ENCODE peak calls at places on chromosomes 13 and 19, in nine cellular contexts. O is pancreas, J is ovary, S is K562, L is heart right ventricle, G is gastrocnemius medialis, I is cardiac muscle cell, Y is A549, D is GM23338. K is an unnamed sample.

GRCh38 chr13:37344051-37344450 is 238.6 kb upstream of the CSNK1A1L start:
- DNase-seq in O (no peak), J (no peak), S (no peak), L (no peak), G (no peak), I (no peak), Y (no peak), D (no peak), K (no peak)

GRCh38 chr13:77751513-77752456 is 54.3 kb downstream of the SLAIN1 start:
- DNase-seq in O (no peak), J (no peak), S (peak; percentile 21), L (peak; percentile 22), G (no peak), I (peak; percentile 62), Y (peak; percentile 6), D (peak; percentile 76), K (no peak)

GRCh38 chr13:45162821-45163220 is 38.0 kb downstream of the KCTD4 start:
- DNase-seq in O (no peak), J (no peak), S (no peak), L (no peak), G (no peak), I (peak; percentile 84), Y (peak; percentile 54), D (no peak), K (no peak)

GRCh38 chr13:46101488-46102289 is 3.1 kb downstream of the CPB2 start:
- DNase-seq in O (no peak), J (no peak), S (no peak), L (no peak), G (no peak), I (no peak), Y (no peak), D (no peak), K (no peak)

GRCh38 chr19:1266116-1266817 is 2.9 kb upstream of the CIRBP start:
- DNase-seq in O (peak; percentile 89), J (peak; percentile 88), S (peak; percentile 87), L (peak; percentile 90), G (no peak), I (peak; percentile 87), Y (peak; percentile 65), D (peak; percentile 88), K (peak; percentile 97)

GRCh38 chr13:27131202-27131623 is 40.4 kb downstream of the USP12 start:
- DNase-seq in O (no peak), J (no peak), S (peak; percentile 19), L (no peak), G (no peak), I (peak; percentile 47), Y (no peak), D (peak; percentile 45), K (no peak)

GRCh38 chr13:43963726-43964125 is 84.0 kb downstream of the LACC1 start:
- DNase-seq in O (no peak), J (no peak), S (no peak), L (no peak), G (no peak), I (no peak), Y (no peak), D (peak; percentile 35), K (no peak)

GRCh38 chr13:44566601-44567000 is 9.5 kb downstream of the TSC22D1 start:
- DNase-seq in O (no peak), J (no peak), S (no peak), L (no peak), G (no peak), I (no peak), Y (no peak), D (no peak), K (no peak)

GRCh38 chr19:1851581-1852293 is 3.5 kb upstream of the REXO1 start:
- DNase-seq in O (peak; percentile 54), J (no peak), S (no peak), L (no peak), G (no peak), I (no peak), Y (no peak), D (peak; percentile 76), K (peak; percentile 81)

GRCh38 chr19:41892173-41892902 is 9.4 kb downstream of the ARHGEF1 start:
- DNase-seq in O (no peak), J (no peak), S (no peak), L (no peak), G (no peak), I (no peak), Y (no peak), D (no peak), K (no peak)

GRCh38 chr19:50969413-50969760 is at the start of gene KLK6:
- DNase-seq in O (no peak), J (no peak), S (no peak), L (no peak), G (no peak), I (no peak), Y (no peak), D (no peak), K (peak; percentile 78)

GRCh38 chr13:44951184-44951583 is 38.1 kb downstream of the NUFIP1 start:
- DNase-seq in O (no peak), J (no peak), S (no peak), L (no peak), G (no peak), I (no peak), Y (no peak), D (no peak), K (no peak)

GRCh38 chr13:57627663-57628062 is 3.9 kb upstream of the PCDH17 start:
- DNase-seq in O (no peak), J (no peak), S (peak; percentile 23), L (no peak), G (no peak), I (peak; percentile 49), Y (no peak), D (peak; percentile 51), K (no peak)

GRCh38 chr13:60012503-60012902 is 151.2 kb downstream of the DIAPH3 start:
- DNase-seq in O (peak; percentile 48), J (no peak), S (no peak), L (no peak), G (no peak), I (no peak), Y (no peak), D (no peak), K (peak; percentile 43)

GRCh38 chr13:28402057-28402381 is 92.9 kb downstream of the FLT1 start:
- DNase-seq in O (no peak), J (no peak), S (no peak), L (no peak), G (no peak), I (no peak), Y (no peak), D (no peak), K (no peak)

GRCh38 chr13:41520699-41521630 is 63.6 kb downstream of the RGCC start:
- DNase-seq in O (no peak), J (no peak), S (no peak), L (no peak), G (no peak), I (peak; percentile 30), Y (no peak), D (no peak), K (no peak)

GRCh38 chr19:34480491-34480890 is 1.1 kb upstream of the WTIP start:
- DNase-seq in O (no peak), J (peak; percentile 39), S (no peak), L (no peak), G (no peak), I (no peak), Y (no peak), D (peak; percentile 54), K (peak; percentile 72)

GRCh38 chr19:34481861-34482379 is 362 bp downstream of the WTIP start:
- DNase-seq in O (no peak), J (peak; percentile 53), S (no peak), L (no peak), G (no peak), I (no peak), Y (peak; percentile 57), D (no peak), K (peak; percentile 73)

GRCh38 chr19:34484328-34484727 is 2.8 kb downstream of the WTIP start:
- DNase-seq in O (no peak), J (peak; percentile 23), S (no peak), L (peak; percentile 69), G (no peak), I (no peak), Y (no peak), D (peak; percentile 30), K (no peak)

GRCh38 chr19:34480971-34481821 is at the start of gene WTIP:
- DNase-seq in O (peak; percentile 70), J (peak; percentile 88), S (no peak), L (peak; percentile 86), G (no peak), I (peak; percentile 95), Y (peak; percentile 82), D (peak; percentile 89), K (peak; percentile 93)

GRCh38 chr19:34482380-34483250 is 1.1 kb downstream of the WTIP start:
- DNase-seq in O (no peak), J (no peak), S (no peak), L (no peak), G (no peak), I (peak; percentile 54), Y (peak; percentile 59), D (peak; percentile 65), K (peak; percentile 83)
- H3K4me3 ChIP-seq in O (peak overlapping the region; percentile 29), J (peak overlapping the region; percentile 45), S (no peak overlapping the region), L (peak overlapping the region; percentile 86), G (peak overlapping the region; percentile 57), I (peak overlapping the region; percentile 67), Y (peak overlapping the region; percentile 83), D (peak overlapping the region; percentile 74), K (peak overlapping the region; percentile 65)

GRCh38 chr13:53672005-53672404 is 643.4 kb downstream of the OLFM4 start:
- DNase-seq in O (no peak), J (no peak), S (no peak), L (no peak), G (no peak), I (no peak), Y (no peak), D (no peak), K (no peak)
- H3K27ac ChIP-seq in O (no peak overlapping the region), J (no peak overlapping the region), S (no peak overlapping the region), L (no peak overlapping the region), G (no peak overlapping the region), I (no peak overlapping the region), Y (no peak overlapping the region), D (no peak overlapping the region), K (no peak overlapping the region)

DNA sequence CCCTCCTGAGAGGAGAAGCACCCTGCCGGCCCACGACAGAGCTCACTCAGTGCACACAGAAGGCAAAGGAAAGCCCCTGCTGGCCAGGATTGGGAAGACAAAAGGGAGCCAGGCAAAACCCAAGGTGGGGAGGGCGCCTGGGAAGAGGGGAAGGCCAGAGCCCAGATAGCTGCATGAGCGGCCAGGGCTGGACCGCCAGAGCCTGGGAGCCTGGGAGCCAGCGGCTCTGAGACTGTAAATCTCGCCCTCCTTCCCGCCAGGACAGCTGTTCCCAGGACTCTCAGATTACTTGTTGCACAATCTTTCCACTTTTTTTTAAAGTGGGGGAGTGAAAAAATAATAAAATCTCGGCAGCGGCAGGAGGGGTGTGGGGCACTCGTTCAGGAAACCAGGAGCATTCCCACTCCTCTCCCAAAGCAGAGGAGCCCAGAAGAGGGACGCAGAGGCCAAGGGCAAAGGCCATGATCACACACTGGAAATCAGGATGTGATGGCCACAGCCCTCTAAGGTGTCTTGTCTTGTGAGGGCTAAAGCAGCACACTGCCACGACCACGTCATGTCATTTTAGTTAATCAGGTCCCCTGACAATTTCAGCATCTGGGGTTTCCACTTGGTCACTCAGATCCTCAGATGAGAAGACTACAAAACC is 19.6 kb upstream of the EPHX3 start:
- DNase-seq in O (peak; percentile 60), J (peak; percentile 89), S (peak; percentile 66), L (peak; percentile 86), G (peak; percentile 79), I (peak; percentile 98), Y (peak; percentile 58), D (peak; percentile 93), K (peak; percentile 95)
- H3K4me3 ChIP-seq in O (no peak overlapping the region), J (peak overlapping the region; percentile 19), S (no peak overlapping the region), L (peak overlapping the region; percentile 15), G (peak overlapping the region; percentile 34), I (no peak overlapping the region), Y (no peak overlapping the region), D (no peak overlapping the region), K (no peak overlapping the region)

DNA sequence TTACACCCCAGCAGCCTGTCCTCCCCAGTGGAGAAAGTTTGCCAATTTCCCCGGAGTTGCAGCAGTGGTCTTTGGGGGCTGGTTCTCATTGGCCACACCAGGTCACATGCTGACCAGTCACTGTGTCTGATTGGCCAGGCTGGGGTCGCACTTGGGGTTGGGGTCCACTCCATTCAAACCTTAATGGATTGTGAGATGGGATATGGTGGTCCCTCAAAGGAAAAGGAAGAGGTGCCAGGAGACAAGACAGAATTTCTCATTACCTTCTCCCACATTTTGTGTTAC is 3.4 kb downstream of the PPM1N start:
- DNase-seq in O (no peak), J (no peak), S (peak; percentile 75), L (no peak), G (no peak), I (no peak), Y (no peak), D (peak; percentile 51), K (no peak)
- H3K27ac ChIP-seq in O (no peak overlapping the region), J (no peak overlapping the region), S (peak overlapping the region; percentile 21), L (no peak overlapping the region), G (no peak overlapping the region), I (no peak overlapping the region), Y (no peak overlapping the region), D (peak overlapping the region; percentile 36), K (no peak overlapping the region)

K was measured in kidney.